ENCODE peak calls at places on chromosomes 12 and 14, in nine cellular contexts. M is AG09309; U is A673; Y is lower leg skin; W is astrocyte of the cerebellum; H is heart left ventricle; S is fibroblast of mammary gland; Z is astrocyte; P is activated CD8-positive, alpha-beta T cell treated with anti-CD3 and anti-CD28 coated beads for 36 hours. R is an unnamed sample.

GRCh38 chr12:89163918-89164317 is 188.4 kb downstream of the DUSP6 start:
- DNase-seq in Y (no peak), U (no peak), S (no peak), M (no peak), P (no peak), W (no peak), Z (no peak), H (no peak), R (no peak)

GRCh38 chr14:100902792-100903191 is 730 bp downstream of the RTL1 start:
- DNase-seq in U (no peak), M (no peak), W (no peak), Z (no peak), H (no peak), S (no peak), Y (no peak), P (no peak), R (no peak)

GRCh38 chr12:106892075-106892474 is 63.6 kb upstream of the TMEM263 start:
- DNase-seq in W (no peak), H (no peak), Z (no peak), S (no peak), U (no peak), M (no peak), Y (no peak), P (no peak), R (no peak)

GRCh38 chr12:123929869-123930583 is 42.6 kb downstream of the CCDC92 start:
- DNase-seq in W (no peak), P (no peak), Z (no peak), M (no peak), H (no peak), S (no peak), U (no peak), Y (no peak), R (no peak)

GRCh38 chr12:99996095-99996494 is 11.4 kb upstream of the ANKS1B start:
- DNase-seq in Z (no peak), P (no peak), H (no peak), W (no peak), M (no peak), U (no peak), Y (no peak), S (no peak), R (no peak)

GRCh38 chr12:56565510-56566101 is 44.0 kb downstream of the RBMS2 start:
- DNase-seq in M (peak; percentile 23), U (peak; percentile 54), H (peak; percentile 91), P (peak; percentile 74), W (no peak), Y (peak; percentile 91), S (peak; percentile 74), Z (peak; percentile 25), R (no peak)

GRCh38 chr14:55715889-55716288 is 135.9 kb downstream of the KTN1 start:
- DNase-seq in S (peak; percentile 95), Y (no peak), P (no peak), Z (peak; percentile 90), W (peak; percentile 77), M (peak; percentile 73), U (peak; percentile 22), H (peak; percentile 11), R (no peak)

GRCh38 chr12:1798734-1799067 is 21.7 kb upstream of the LRTM2 start:
- DNase-seq in Z (no peak), P (no peak), S (no peak), M (no peak), H (no peak), W (no peak), Y (no peak), U (no peak), R (peak; percentile 86)

GRCh38 chr12:131990980-131991305 is 41.2 kb downstream of the EP400 start:
- DNase-seq in Y (peak; percentile 59), H (no peak), Z (no peak), S (no peak), W (no peak), M (no peak), U (no peak), P (no peak), R (no peak)

GRCh38 chr14:96876747-96877146 is 79.6 kb downstream of the VRK1 start:
- DNase-seq in Z (no peak), M (no peak), U (no peak), P (no peak), Y (no peak), W (no peak), S (no peak), H (no peak), R (no peak)

GRCh38 chr14:22264759-22265158 is 324.3 kb downstream of the DAD1 start:
- DNase-seq in Y (no peak), S (no peak), H (no peak), P (no peak), W (no peak), U (no peak), M (no peak), Z (no peak), R (no peak)

GRCh38 chr12:12890492-12890814 is 909 bp upstream of the GPRC5A start:
- DNase-seq in M (no peak), U (no peak), P (no peak), Z (no peak), Y (no peak), H (no peak), S (no peak), W (no peak), R (no peak)

GRCh38 chr12:21676781-21677180 is 19.1 kb upstream of the LDHB start:
- DNase-seq in U (no peak), P (no peak), Y (no peak), S (no peak), W (no peak), Z (no peak), M (no peak), H (no peak), R (no peak)

GRCh38 chr14:78863143-78863542 is 693.0 kb downstream of the NRXN3 start:
- DNase-seq in P (peak; percentile 38), U (peak; percentile 60), M (no peak), S (peak; percentile 51), H (no peak), Y (no peak), W (peak; percentile 13), Z (peak; percentile 13), R (no peak)

GRCh38 chr14:35558680-35559079 is 24.7 kb downstream of the INSM2 start:
- DNase-seq in W (no peak), U (no peak), S (no peak), Z (no peak), Y (no peak), H (no peak), M (no peak), P (no peak), R (no peak)

GRCh38 chr12:132711169-132711843 is 664 bp downstream of the PGAM5 start:
- DNase-seq in P (peak; percentile 35), Y (no peak), W (no peak), U (no peak), H (no peak), M (no peak), Z (no peak), S (no peak), R (no peak)

GRCh38 chr12:104581000-104581570 is 124.3 kb downstream of the CHST11 start:
- DNase-seq in W (no peak), M (no peak), Z (no peak), Y (no peak), S (no peak), H (no peak), U (no peak), P (no peak), R (no peak)

GRCh38 chr14:90184571-90185266 is 71.6 kb upstream of the PSMC1 start:
- DNase-seq in Z (no peak), U (no peak), M (no peak), H (no peak), S (no peak), W (no peak), P (no peak), Y (no peak), R (no peak)

GRCh38 chr12:93813972-93814821 is 137.0 kb downstream of the CRADD start:
- DNase-seq in S (peak; percentile 97), Z (peak; percentile 46), U (no peak), W (no peak), H (peak; percentile 80), P (no peak), M (no peak), Y (peak; percentile 93), R (no peak)

GRCh38 chr12:105378821-105379400 is 48.4 kb downstream of the C12orf75 start:
- DNase-seq in U (no peak), S (peak; percentile 17), H (no peak), P (no peak), Z (no peak), W (no peak), Y (no peak), M (no peak), R (no peak)

GRCh38 chr14:77125275-77126073 is 16.1 kb downstream of the ZDHHC22 start:
- DNase-seq in Z (no peak), U (no peak), M (no peak), W (no peak), H (no peak), P (no peak), S (no peak), Y (no peak), R (no peak)
- TF ChIP-seq CTCF in Z (no peak), U (peak; percentile 8), M (no peak), W (no peak), H (no peak), P (peak; percentile 30), S (no peak), Y (no peak), R (peak; percentile 70)

GRCh38 chr12:5773550-5773949 is 171.5 kb downstream of the ANO2 start:
- DNase-seq in W (no peak), M (no peak), P (no peak), Z (no peak), Y (no peak), U (no peak), H (no peak), S (no peak), R (no peak)
- TF ChIP-seq CTCF in W (no peak), M (no peak), P (no peak), Z (no peak), Y (no peak), U (peak; percentile 15), H (no peak), S (no peak), R (no peak)

DNA sequence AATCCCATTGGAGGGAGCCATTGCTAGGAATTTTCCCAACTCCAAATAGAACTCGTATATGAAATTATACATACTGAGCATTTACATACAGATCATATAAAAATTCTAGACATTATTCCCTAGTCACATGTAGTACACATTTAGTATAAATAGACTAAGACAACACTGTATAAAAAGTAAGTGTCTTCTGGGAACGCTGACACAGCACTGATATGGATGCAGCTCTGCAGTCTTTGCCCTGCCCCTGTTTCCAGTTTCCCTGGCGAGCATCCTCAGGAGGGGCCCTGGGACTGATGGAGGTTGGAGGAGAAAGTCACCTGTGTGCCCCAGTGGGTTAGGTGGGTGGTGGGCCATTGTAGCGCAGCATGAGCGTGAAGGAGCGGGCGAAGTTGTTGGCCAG is 97.8 kb upstream of the CLMN start:
- DNase-seq in U (no peak), P (no peak), M (no peak), Z (no peak), H (no peak), W (no peak), Y (no peak), S (no peak), R (no peak)
- TF ChIP-seq CTCF in U (peak; percentile 27), P (no peak), M (no peak), Z (no peak), H (no peak), W (no peak), Y (no peak), S (no peak), R (peak; percentile 48)

DNA sequence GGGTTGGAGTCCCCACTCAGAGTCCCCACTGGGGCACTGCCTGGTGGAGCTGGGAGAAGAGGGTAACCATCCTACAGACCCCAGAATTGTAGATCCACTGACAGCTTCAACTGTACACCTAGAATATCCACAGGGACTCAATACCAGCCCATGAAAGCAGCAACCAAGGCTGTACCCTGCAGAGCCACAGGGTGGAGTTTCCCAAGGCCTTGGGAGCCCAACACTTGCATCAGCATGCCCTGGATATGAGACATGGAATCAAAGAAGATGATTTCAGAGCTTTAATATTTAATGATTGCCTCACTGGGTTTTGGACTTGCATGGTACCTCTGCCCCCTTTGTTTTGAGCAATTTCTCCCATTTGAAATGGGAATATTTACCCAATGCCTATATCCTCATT is 80.4 kb downstream of the RASSF9 start:
- DNase-seq in M (no peak), W (no peak), Y (no peak), H (no peak), U (no peak), Z (no peak), S (peak; percentile 17), P (no peak), R (no peak)
- TF ChIP-seq CTCF in M (peak; percentile 38), W (no peak), Y (no peak), H (no peak), U (no peak), Z (no peak), S (peak; percentile 3), P (no peak), R (no peak)

R was measured in chondrocyte.